ENCODE peak calls at places on chromosomes 11 and 22, in four cellular contexts. R is thyroid gland, I is spleen, F is esophagus squamous epithelium. A is an unnamed sample.

GRCh38 chr22:24142241-24142640 is 39.0 kb upstream of the SUSD2 start:
- DNase-seq in R (no peak), I (no peak), F (no peak), A (no peak)

GRCh38 chr22:29842172-29842571 is 4.1 kb upstream of the ASCC2 start:
- DNase-seq in R (no peak), I (no peak), F (no peak), A (no peak)

GRCh38 chr11:5626191-5626590 is 1.4 kb downstream of the TRIM34 start:
- DNase-seq in R (no peak), I (no peak), F (no peak), A (no peak)

GRCh38 chr11:45670386-45671135 is 5.1 kb upstream of the CHST1 start:
- DNase-seq in R (peak; percentile 72), I (no peak), F (no peak), A (no peak)

GRCh38 chr11:68412593-68413475 is 47.7 kb upstream of the PPP6R3 start:
- DNase-seq in R (no peak), I (no peak), F (no peak), A (peak; percentile 67)

GRCh38 chr11:16925495-16926065 is 88.6 kb downstream of the PLEKHA7 start:
- DNase-seq in R (peak; percentile 84), I (peak; percentile 78), F (no peak), A (peak; percentile 54)

GRCh38 chr22:24728790-24729637 is 45.5 kb downstream of the PIWIL3 start:
- DNase-seq in R (no peak), I (no peak), F (no peak), A (no peak)

GRCh38 chr11:107468596-107468995 is 11.0 kb upstream of the CWF19L2 start:
- DNase-seq in R (no peak), I (no peak), F (no peak), A (no peak)

GRCh38 chr11:6594142-6594768 is 9.2 kb downstream of the RRP8 start:
- DNase-seq in R (no peak), I (no peak), F (no peak), A (no peak)

GRCh38 chr11:27842290-27842689 is 142.0 kb upstream of the BDNF start:
- DNase-seq in R (no peak), I (no peak), F (no peak), A (no peak)

GRCh38 chr11:94786264-94787126 is 18.3 kb downstream of the AMOTL1 start:
- DNase-seq in R (no peak), I (no peak), F (no peak), A (no peak)

GRCh38 chr11:67372993-67373915 is at the start of gene CLCF1:
- DNase-seq in R (peak; percentile 72), I (peak; percentile 94), F (no peak), A (peak; percentile 74)

GRCh38 chr22:36772451-36772850 is 3.5 kb downstream of the IFT27 start:
- DNase-seq in R (peak; percentile 85), I (peak; percentile 32), F (no peak), A (no peak)

GRCh38 chr11:426851-427250 is 12.1 kb upstream of the SIGIRR start:
- DNase-seq in R (no peak), I (peak; percentile 52), F (no peak), A (no peak)

GRCh38 chr11:121464352-121464946 is 11.7 kb upstream of the SORL1-AS1 start:
- DNase-seq in R (peak; percentile 51), I (peak; percentile 81), F (no peak), A (peak; percentile 47)

GRCh38 chr11:126929186-126930085 is 71.1 kb downstream of the KIRREL3 start:
- DNase-seq in R (no peak), I (no peak), F (no peak), A (no peak)

GRCh38 chr11:41848349-41848748 is 388.9 kb upstream of the LRRC4C start:
- DNase-seq in R (no peak), I (no peak), F (no peak), A (no peak)

GRCh38 chr11:120212926-120213325 is 2.1 kb downstream of the OAF start:
- DNase-seq in R (no peak), I (no peak), F (no peak), A (no peak)

GRCh38 chr22:37804502-37804885 is 3.2 kb upstream of the GCAT start:
- DNase-seq in R (no peak), I (no peak), F (no peak), A (no peak)

GRCh38 chr11:117620659-117621058 is 176.4 kb downstream of the DSCAML1 start:
- DNase-seq in R (no peak), I (no peak), F (no peak), A (no peak)

GRCh38 chr11:112977620-112978212 is 16.5 kb downstream of the NCAM1 start:
- DNase-seq in R (no peak), I (no peak), F (no peak), A (no peak)
- TF ChIP-seq POLR2A in R (no peak), I (no peak), F (no peak), A (no peak)

DNA sequence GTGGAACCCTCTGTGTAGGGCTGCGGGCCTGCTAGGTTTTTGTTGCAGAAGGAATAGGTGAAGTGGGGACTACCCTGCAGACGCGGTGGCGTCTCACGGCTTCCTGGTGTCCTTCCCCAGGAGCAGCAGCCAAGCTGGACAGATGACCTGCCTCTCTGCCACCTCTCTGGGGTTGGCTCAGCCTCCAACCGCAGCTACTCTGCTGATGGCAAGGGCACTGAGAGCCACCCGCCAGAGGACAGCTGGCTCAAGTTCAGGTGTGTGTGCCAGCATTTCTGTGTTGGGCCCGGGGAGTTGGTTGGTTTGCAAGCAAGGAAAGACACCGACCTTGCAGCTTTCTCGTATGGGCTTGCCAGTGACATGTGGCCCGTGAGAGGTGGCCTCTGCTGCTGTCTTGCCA is 15.3 kb downstream of the TAB1 start:
- DNase-seq in R (peak; percentile 72), I (peak; percentile 47), F (no peak), A (no peak)
- H3K4me1 ChIP-seq in R (no peaks in the 10 kb centered on the region), I (peaks cover 36% of the 10 kb centered on the region), F (peaks cover 4% of the 10 kb centered on the region), A (no peaks in the 10 kb centered on the region)

DNA sequence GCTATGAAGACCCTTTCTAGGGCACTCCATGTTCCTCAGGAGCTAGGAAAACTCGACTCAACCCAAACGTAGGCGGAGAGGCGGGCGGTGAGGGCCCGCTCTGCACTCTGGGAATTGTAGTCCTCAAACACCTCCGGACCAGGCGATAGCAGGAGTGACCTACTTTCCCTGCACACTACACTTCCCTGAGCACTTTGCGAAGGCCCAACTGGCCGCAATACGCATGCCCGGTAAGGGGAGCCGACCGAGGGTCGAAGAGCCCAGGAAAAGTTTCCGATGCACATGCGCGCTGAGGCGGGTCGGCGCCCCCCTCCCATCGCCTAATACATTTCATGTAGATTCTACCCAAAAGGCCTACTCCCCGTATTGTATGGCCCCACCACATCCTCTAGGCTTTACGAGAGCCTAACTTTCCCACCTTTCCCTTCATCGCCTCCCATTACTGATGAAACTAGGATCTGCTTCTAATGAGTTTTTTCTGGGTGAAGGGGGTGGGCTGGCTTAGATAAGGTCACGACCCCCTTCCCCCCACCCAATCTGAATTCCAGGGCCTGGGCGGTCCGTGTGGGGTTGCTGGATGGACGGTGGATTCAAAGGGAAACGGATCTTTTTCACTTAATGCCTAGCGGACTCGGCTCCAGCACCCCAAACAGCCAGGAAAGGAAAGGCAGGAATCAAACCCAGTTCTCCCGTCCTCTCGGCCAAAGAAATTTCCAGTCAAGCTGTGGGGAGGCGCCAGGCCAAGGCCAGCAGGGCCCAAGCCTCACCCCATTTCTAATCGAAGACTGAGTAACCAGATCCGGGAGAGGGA is 2.0 kb downstream of the TOB2 start:
- DNase-seq in R (peak; percentile 92), I (peak; percentile 95), F (peak; percentile 43), A (peak; percentile 89)
- TF ChIP-seq POLR2A in R (no peak), I (no peak), F (no peak), A (peak; percentile 52)

DNA sequence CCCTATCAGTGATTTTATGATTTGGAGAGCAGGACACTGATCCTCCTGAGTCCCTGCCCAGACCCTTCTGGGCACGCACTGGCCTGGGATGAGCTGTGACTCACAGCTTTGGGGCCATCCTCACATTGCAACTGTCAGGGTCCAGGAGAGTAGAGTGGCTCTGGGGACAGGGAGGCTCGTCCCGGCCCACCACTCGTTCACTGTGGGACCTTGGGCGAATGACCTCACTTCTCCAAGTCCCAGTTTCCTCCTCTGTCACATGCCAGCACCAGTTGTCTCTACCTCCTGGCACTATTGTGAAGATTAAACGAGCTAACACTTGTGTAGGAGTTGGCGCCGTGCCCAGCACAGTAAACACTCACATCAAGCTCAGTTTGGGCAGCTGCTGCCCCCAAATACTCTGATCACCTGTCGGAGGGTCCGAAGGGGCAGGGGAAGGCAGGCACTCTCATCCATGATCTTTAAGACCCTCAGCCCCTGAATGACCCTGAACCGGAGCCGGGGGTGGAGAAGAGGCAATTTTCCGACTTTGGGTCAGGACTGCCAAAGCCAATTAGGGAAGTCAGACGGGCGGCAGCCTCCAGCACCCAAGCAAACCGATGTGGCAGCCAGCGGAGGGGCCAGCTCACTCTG is 235.1 kb downstream of the MIAT start:
- DNase-seq in R (peak; percentile 14), I (no peak), F (no peak), A (peak; percentile 82)
- H3K4me1 ChIP-seq in R (peaks cover 10% of the 10 kb centered on the region), I (no peaks in the 10 kb centered on the region), F (peaks cover 19% of the 10 kb centered on the region), A (peaks cover 25% of the 10 kb centered on the region)

DNA sequence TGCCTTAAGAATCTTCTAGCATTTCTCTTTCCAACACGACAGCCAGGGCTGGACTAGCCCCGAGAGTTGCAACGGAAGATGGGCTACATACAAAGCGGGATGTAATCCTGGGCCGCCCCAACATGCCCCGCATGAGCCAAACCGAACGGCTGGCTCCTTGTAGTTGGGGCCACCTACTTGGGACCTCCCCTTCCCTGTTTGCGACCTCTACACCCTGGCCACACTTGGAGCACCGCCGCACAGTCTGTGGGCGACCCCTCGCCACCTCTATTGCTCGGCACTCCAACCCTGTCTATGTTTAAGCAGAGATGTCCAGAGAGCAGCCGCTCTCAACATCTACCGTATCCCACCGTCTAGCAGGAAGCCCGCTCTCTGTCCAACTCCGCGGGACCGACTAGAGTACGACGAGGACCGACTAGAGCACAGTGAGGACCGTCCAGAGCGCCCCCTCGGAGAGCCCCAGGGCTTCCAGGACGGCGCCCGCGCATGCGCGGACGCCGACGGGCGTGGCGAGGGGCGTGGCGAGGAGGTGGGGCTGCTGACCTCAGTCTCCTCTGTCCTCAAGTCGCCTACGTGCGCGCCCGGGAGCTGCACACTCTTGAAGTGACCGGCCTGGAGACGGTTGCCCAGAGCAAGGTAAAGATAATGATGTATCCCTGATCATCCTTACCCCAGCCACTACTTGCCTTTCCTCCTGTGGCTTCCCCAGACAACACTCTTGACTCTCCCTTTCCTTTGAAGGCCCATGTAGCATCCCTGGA is 32.3 kb downstream of the NEAT1 start:
- DNase-seq in R (peak; percentile 91), I (peak; percentile 95), F (no peak), A (peak; percentile 90)
- TF ChIP-seq POLR2A in R (no peak), I (peak; percentile 45), F (no peak), A (no peak)

GRCh38 chr11:3132271-3132781 is 32.8 kb downstream of the OSBPL5 start:
- DNase-seq in R (no peak), I (peak; percentile 38), F (no peak), A (no peak)
- H3K4me1 ChIP-seq in R (no peaks in the 10 kb centered on the region), I (peaks cover 45% of the 10 kb centered on the region), F (peaks cover 13% of the 10 kb centered on the region), A (peaks cover 13% of the 10 kb centered on the region)

GRCh38 chr11:70399681-70400112 is 1.4 kb downstream of the CTTN start:
- DNase-seq in R (peak; percentile 81), I (no peak), F (no peak), A (peak; percentile 92)
- TF ChIP-seq POLR2A in R (no peak), I (no peak), F (no peak), A (peak; percentile 52)

GRCh38 chr11:96194571-96194970 is 148.4 kb downstream of the MAML2 start:
- DNase-seq in R (no peak), I (no peak), F (no peak), A (no peak)
- H3K4me1 ChIP-seq in R (no peaks in the 10 kb centered on the region), I (peaks cover 58% of the 10 kb centered on the region), F (no peaks in the 10 kb centered on the region), A (peaks cover 15% of the 10 kb centered on the region)

GRCh38 chr22:21457023-21457787 is 10.0 kb upstream of the TMEM191C start:
- DNase-seq in R (no peak), I (peak; percentile 56), F (no peak), A (peak; percentile 49)
- TF ChIP-seq POLR2A in R (no peak), I (no peak), F (no peak), A (no peak)

GRCh38 chr11:109957000-109957399 is 136.2 kb upstream of the ZC3H12C start:
- DNase-seq in R (no peak), I (no peak), F (no peak), A (no peak)
- H3K4me1 ChIP-seq in R (no peaks in the 10 kb centered on the region), I (no peaks in the 10 kb centered on the region), F (no peaks in the 10 kb centered on the region), A (peaks cover 9% of the 10 kb centered on the region)